ENCODE peak calls at places on chromosomes 3 and 15, in four cellular contexts. K is breast epithelium, L is Panc1, H is testis. Y is an unnamed sample.
A peak's percentile ranks its signal among the peaks of the same experiment; 100 is the strongest.

GRCh38 chr15:62895139-62895866 is 147.2 kb upstream of the TPM1 start:
- DNase-seq in H (no peak), K (no peak), L (peak; percentile 51), Y (no peak)

GRCh38 chr3:100782906-100783305 is 73.6 kb downstream of the TFG start:
- DNase-seq in H (no peak), L (no peak), K (no peak), Y (no peak)

GRCh38 chr3:94004301-94004910 is 24.0 kb downstream of the STX19 start:
- DNase-seq in H (no peak), K (no peak), L (peak; percentile 42), Y (no peak)

GRCh38 chr3:32254268-32254667 is 15.8 kb downstream of the CMTM8 start:
- DNase-seq in L (no peak), K (no peak), H (no peak), Y (no peak)

GRCh38 chr3:67154429-67154828 is 156.3 kb downstream of the KBTBD8 start:
- DNase-seq in K (no peak), L (no peak), H (no peak), Y (no peak)

GRCh38 chr3:155890671-155891190 is 20.3 kb downstream of the GMPS start:
- DNase-seq in L (no peak), K (no peak), H (no peak), Y (no peak)

GRCh38 chr3:65406470-65406869 is 632.2 kb downstream of the MAGI1 start:
- DNase-seq in H (no peak), K (no peak), L (no peak), Y (no peak)

GRCh38 chr15:78082106-78082742 is 4.7 kb upstream of the TBC1D2B start:
- DNase-seq in H (no peak), L (no peak), K (no peak), Y (no peak)

GRCh38 chr3:148101061-148101460 is 596.6 kb upstream of the AGTR1 start:
- DNase-seq in L (no peak), H (no peak), K (no peak), Y (no peak)

GRCh38 chr3:178777718-178778411 is 241.6 kb downstream of the KCNMB2 start:
- DNase-seq in H (no peak), K (no peak), L (peak; percentile 56), Y (no peak)

GRCh38 chr3:23256741-23257435 is 53.8 kb downstream of the UBE2E2 start:
- DNase-seq in L (no peak), K (no peak), H (no peak), Y (no peak)

GRCh38 chr15:86236721-86237121 is 157.1 kb downstream of the AGBL1 start:
- DNase-seq in L (no peak), K (no peak), H (no peak), Y (no peak)
- H3K27ac ChIP-seq in L (no peak overlapping the region), K (no peak overlapping the region), H (no peak overlapping the region), Y (no peak overlapping the region)

GRCh38 chr3:54954019-54954418 is 26.2 kb upstream of the LRTM1 start:
- DNase-seq in H (no peak), L (no peak), K (no peak), Y (no peak)

GRCh38 chr3:54955941-54956340 is 28.1 kb upstream of the LRTM1 start:
- DNase-seq in H (no peak), L (no peak), K (no peak), Y (no peak)

GRCh38 chr3:54951405-54951804 is 23.5 kb upstream of the LRTM1 start:
- DNase-seq in H (peak; percentile 78), L (no peak), K (peak; percentile 47), Y (peak; percentile 86)

GRCh38 chr3:54955496-54955895 is 27.6 kb upstream of the LRTM1 start:
- DNase-seq in L (no peak), K (no peak), H (no peak), Y (no peak)

GRCh38 chr3:54954516-54954915 is 26.7 kb upstream of the LRTM1 start:
- DNase-seq in L (no peak), K (no peak), H (no peak), Y (no peak)
- TF ChIP-seq CTCF in L (no peak), K (no peak), H (no peak), Y (no peak)

GRCh38 chr15:43749690-43750345 is 3.6 kb downstream of the PDIA3 start:
- DNase-seq in K (no peak), L (no peak), H (no peak), Y (no peak)

GRCh38 chr15:43751885-43752284 is 5.6 kb downstream of the PDIA3 start:
- DNase-seq in L (no peak), H (no peak), K (no peak), Y (no peak)

DNA sequence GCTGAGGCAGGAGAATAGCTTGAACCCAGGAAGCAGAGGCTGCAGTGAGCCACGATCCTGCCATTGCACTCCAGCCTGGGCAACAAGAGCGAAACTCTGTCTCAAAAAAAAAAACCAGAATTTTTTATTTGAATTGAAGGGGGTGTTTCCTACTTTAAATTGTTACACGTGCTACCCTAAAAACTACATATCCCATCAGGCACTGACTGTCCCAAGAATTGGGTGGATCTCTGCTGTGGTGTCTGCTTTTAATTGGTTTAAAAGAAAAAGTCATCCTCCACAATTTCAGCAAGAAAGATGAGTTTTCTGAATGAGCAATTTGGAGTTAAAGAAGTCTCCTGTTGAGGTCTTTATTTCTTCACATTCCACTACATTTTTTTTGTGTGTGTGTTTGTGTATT is 2.1 kb downstream of the PDIA3 start:
- DNase-seq in L (no peak), K (no peak), H (no peak), Y (no peak)
- H3K4me1 ChIP-seq in L (peaks cover 6% of the 10 kb centered on the region), K (no peaks in the 10 kb centered on the region), H (peaks cover 22% of the 10 kb centered on the region), Y (peaks cover 58% of the 10 kb centered on the region)

GRCh38 chr15:68407141-68407885 is 24.6 kb downstream of the ITGA11 start:
- DNase-seq in K (peak; percentile 14), L (no peak), H (peak; percentile 1), Y (peak; percentile 66)

GRCh38 chr15:68409736-68410370 is 22.1 kb downstream of the ITGA11 start:
- DNase-seq in L (no peak), H (peak; percentile 9), K (peak; percentile 8), Y (peak; percentile 53)

GRCh38 chr15:68407886-68408500 is 24.0 kb downstream of the ITGA11 start:
- DNase-seq in K (no peak), L (no peak), H (no peak), Y (peak; percentile 48)

GRCh38 chr15:68408971-68409370 is 23.0 kb downstream of the ITGA11 start:
- DNase-seq in H (no peak), L (no peak), K (peak; percentile 7), Y (peak; percentile 50)

GRCh38 chr15:68408526-68408925 is 23.4 kb downstream of the ITGA11 start:
- DNase-seq in K (peak; percentile 1), L (no peak), H (no peak), Y (peak; percentile 23)
- H3K27ac ChIP-seq in K (no peak overlapping the region), L (no peak overlapping the region), H (no peak overlapping the region), Y (no peak overlapping the region)

GRCh38 chr3:124489506-124489905 is 240.7 kb upstream of the UMPS start:
- DNase-seq in L (no peak), K (no peak), H (no peak), Y (no peak)

GRCh38 chr3:124491098-124491497 is 239.2 kb upstream of the UMPS start:
- DNase-seq in L (no peak), K (no peak), H (no peak), Y (no peak)

GRCh38 chr3:124491875-124492274 is 238.4 kb upstream of the UMPS start:
- DNase-seq in H (no peak), L (no peak), K (no peak), Y (no peak)

GRCh38 chr3:124496066-124496465 is 234.2 kb upstream of the UMPS start:
- DNase-seq in K (no peak), L (no peak), H (no peak), Y (no peak)

DNA sequence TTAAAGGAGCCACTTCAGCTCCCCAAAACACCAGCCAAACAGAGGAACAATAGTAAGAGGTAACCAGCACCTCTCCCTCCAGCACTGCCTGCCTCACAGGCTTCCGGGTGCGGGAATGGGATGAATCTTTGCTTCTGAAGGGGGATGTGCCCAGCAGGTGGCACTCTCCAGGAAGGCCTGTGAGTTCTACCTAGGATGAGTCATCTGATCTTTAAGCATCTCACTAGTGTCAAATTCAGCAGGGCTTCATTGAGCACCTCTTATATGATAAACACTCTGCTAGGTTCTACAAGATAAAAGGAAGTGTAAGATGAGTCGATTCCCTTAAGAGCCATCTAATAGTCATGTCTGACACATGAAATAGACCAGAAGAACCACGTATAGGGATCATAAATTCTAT is 237.4 kb upstream of the UMPS start:
- DNase-seq in L (no peak), K (peak; percentile 69), H (peak; percentile 49), Y (no peak)
- TF ChIP-seq CTCF in L (peak; percentile 48), K (peak; percentile 37), H (no peak), Y (peak; percentile 54)

GRCh38 chr3:106508331-106508893 is 639.6 kb upstream of the CBLB start:
- DNase-seq in L (no peak), K (no peak), H (no peak), Y (no peak)
- H3K4me1 ChIP-seq in L (no peaks in the 10 kb centered on the region), K (no peaks in the 10 kb centered on the region), H (no peaks in the 10 kb centered on the region), Y (no peaks in the 10 kb centered on the region)

Y was measured in right atrium auricular region.